ENCODE peak calls at places on chromosomes 7 and 10, in five cellular contexts. One of them, this sample, is unnamed. For H3K36me3 and H3K27me3, the result is how much of the 10 kb centered on the place peaks cover.

GRCh38 chr10:46557319-46558140 is 1.1 kb upstream of the GPRIN2 start:
- DNase-seq in psoas muscle: peak
- DNase-seq in heart right ventricle: no peak
- DNase-seq in PC-9: no peak
- DNase-seq in left lung: peak
- DNase-seq in this sample: peak

GRCh38 chr10:124600051-124600880 is 138.6 kb downstream of the LHPP start:
- DNase-seq in psoas muscle: peak
- DNase-seq in heart right ventricle: peak
- DNase-seq in PC-9: no peak
- DNase-seq in left lung: no peak
- DNase-seq in this sample: peak

GRCh38 chr7:40711706-40712105 is 576.9 kb downstream of the SUGCT start:
- DNase-seq in psoas muscle: no peak
- DNase-seq in heart right ventricle: no peak
- DNase-seq in PC-9: no peak
- DNase-seq in left lung: no peak
- DNase-seq in this sample: no peak

GRCh38 chr7:72267291-72267800 is 144.8 kb downstream of the CALN1 start:
- DNase-seq in psoas muscle: no peak
- DNase-seq in heart right ventricle: no peak
- DNase-seq in PC-9: no peak
- DNase-seq in left lung: no peak
- DNase-seq in this sample: no peak

GRCh38 chr7:15643000-15643705 is 43.3 kb downstream of the MEOX2 start:
- DNase-seq in psoas muscle: no peak
- DNase-seq in heart right ventricle: peak
- DNase-seq in PC-9: no peak
- DNase-seq in left lung: no peak
- DNase-seq in this sample: no peak

GRCh38 chr10:116417821-116418220 is 9.8 kb upstream of the PNLIPRP3 start:
- DNase-seq in psoas muscle: no peak
- DNase-seq in heart right ventricle: no peak
- DNase-seq in PC-9: no peak
- DNase-seq in left lung: no peak
- DNase-seq in this sample: no peak

GRCh38 chr10:122474145-122474739 is 12.9 kb downstream of the HTRA1 start:
- DNase-seq in psoas muscle: no peak
- DNase-seq in heart right ventricle: no peak
- DNase-seq in PC-9: no peak
- DNase-seq in left lung: peak
- DNase-seq in this sample: no peak

GRCh38 chr10:6580279-6581029 is 378 bp upstream of the PRKCQ start:
- DNase-seq in psoas muscle: peak
- DNase-seq in heart right ventricle: peak
- DNase-seq in PC-9: peak
- DNase-seq in left lung: peak
- DNase-seq in this sample: peak

GRCh38 chr10:110488944-110489343 is 8.8 kb upstream of the DUSP5 start:
- DNase-seq in psoas muscle: no peak
- DNase-seq in heart right ventricle: no peak
- DNase-seq in PC-9: no peak
- DNase-seq in left lung: no peak
- DNase-seq in this sample: no peak

GRCh38 chr10:24691113-24691512 is 32.6 kb downstream of the ARHGAP21 start:
- DNase-seq in psoas muscle: no peak
- DNase-seq in heart right ventricle: no peak
- DNase-seq in PC-9: no peak
- DNase-seq in left lung: no peak
- DNase-seq in this sample: no peak

GRCh38 chr10:109939253-109939961 is 16.1 kb upstream of the XPNPEP1 start:
- DNase-seq in psoas muscle: no peak
- DNase-seq in heart right ventricle: no peak
- DNase-seq in PC-9: no peak
- DNase-seq in left lung: no peak
- DNase-seq in this sample: no peak

GRCh38 chr10:115129752-115130151 is 36.6 kb downstream of the ATRNL1 start:
- DNase-seq in psoas muscle: no peak
- DNase-seq in heart right ventricle: no peak
- DNase-seq in PC-9: no peak
- DNase-seq in left lung: no peak
- DNase-seq in this sample: peak

GRCh38 chr10:74906631-74907030 is 80.2 kb downstream of the KAT6B start:
- DNase-seq in psoas muscle: no peak
- DNase-seq in heart right ventricle: no peak
- DNase-seq in PC-9: no peak
- DNase-seq in left lung: no peak
- DNase-seq in this sample: no peak

GRCh38 chr7:30897770-30898169 is 13.9 kb upstream of the AQP1 start:
- DNase-seq in psoas muscle: no peak
- DNase-seq in heart right ventricle: no peak
- DNase-seq in PC-9: no peak
- DNase-seq in left lung: no peak
- DNase-seq in this sample: no peak

GRCh38 chr7:82527831-82528230 is 84.3 kb upstream of the CACNA2D1 start:
- DNase-seq in psoas muscle: no peak
- DNase-seq in heart right ventricle: no peak
- DNase-seq in PC-9: no peak
- DNase-seq in left lung: no peak
- DNase-seq in this sample: no peak

GRCh38 chr7:49866910-49867309 is 93.5 kb downstream of the VWC2 start:
- DNase-seq in psoas muscle: no peak
- DNase-seq in heart right ventricle: no peak
- DNase-seq in PC-9: no peak
- DNase-seq in left lung: no peak
- DNase-seq in this sample: no peak

GRCh38 chr7:14332155-14332554 is 342.7 kb upstream of the ETV1 start:
- DNase-seq in psoas muscle: no peak
- DNase-seq in heart right ventricle: peak
- DNase-seq in PC-9: no peak
- DNase-seq in left lung: no peak
- DNase-seq in this sample: no peak

GRCh38 chr10:45418859-45419672 is 45.0 kb downstream of the ALOX5 start:
- DNase-seq in psoas muscle: peak
- DNase-seq in heart right ventricle: peak
- DNase-seq in PC-9: no peak
- DNase-seq in left lung: peak
- DNase-seq in this sample: peak

GRCh38 chr10:7070950-7071349 is 339.9 kb downstream of the SFMBT2 start:
- DNase-seq in psoas muscle: no peak
- DNase-seq in heart right ventricle: no peak
- DNase-seq in PC-9: no peak
- DNase-seq in left lung: no peak
- DNase-seq in this sample: no peak

GRCh38 chr7:29457565-29457971 is 106.1 kb upstream of the PRR15 start:
- DNase-seq in psoas muscle: no peak
- DNase-seq in heart right ventricle: no peak
- DNase-seq in PC-9: no peak
- DNase-seq in left lung: no peak
- DNase-seq in this sample: no peak

GRCh38 chr7:107103369-107103768 is 58.9 kb downstream of the PRKAR2B start:
- DNase-seq in psoas muscle: no peak
- DNase-seq in heart right ventricle: no peak
- DNase-seq in PC-9: peak
- DNase-seq in left lung: no peak
- DNase-seq in this sample: no peak

GRCh38 chr10:66837335-66837734 is 88.5 kb upstream of the LRRTM3 start:
- DNase-seq in psoas muscle: no peak
- DNase-seq in heart right ventricle: no peak
- DNase-seq in PC-9: no peak
- DNase-seq in left lung: no peak
- DNase-seq in this sample: no peak

GRCh38 chr10:35495521-35496238 is 109.5 kb upstream of the GJD4 start:
- DNase-seq in psoas muscle: no peak
- DNase-seq in heart right ventricle: no peak
- DNase-seq in PC-9: no peak
- DNase-seq in left lung: no peak
- DNase-seq in this sample: no peak

GRCh38 chr7:98617051-98617959 is at the start of gene NPTX2:
- DNase-seq in psoas muscle: peak
- DNase-seq in heart right ventricle: peak
- DNase-seq in PC-9: no peak
- DNase-seq in left lung: no peak
- DNase-seq in this sample: peak

GRCh38 chr7:74022507-74022906 is 5.5 kb upstream of the ELN start:
- DNase-seq in psoas muscle: peak
- DNase-seq in heart right ventricle: no peak
- DNase-seq in PC-9: no peak
- DNase-seq in left lung: no peak
- DNase-seq in this sample: no peak

GRCh38 chr10:122033224-122033926 is 44.4 kb downstream of the TACC2 start:
- DNase-seq in psoas muscle: no peak
- DNase-seq in heart right ventricle: no peak
- DNase-seq in PC-9: no peak
- DNase-seq in left lung: peak
- DNase-seq in this sample: no peak

GRCh38 chr7:65980478-65981250 is 1.3 kb downstream of the GUSB start:
- DNase-seq in psoas muscle: peak
- DNase-seq in heart right ventricle: peak
- DNase-seq in PC-9: peak
- DNase-seq in left lung: peak
- DNase-seq in this sample: no peak

GRCh38 chr10:29228586-29228985 is 60.3 kb upstream of the LYZL1 start:
- DNase-seq in psoas muscle: no peak
- DNase-seq in heart right ventricle: no peak
- DNase-seq in PC-9: no peak
- DNase-seq in left lung: no peak
- DNase-seq in this sample: no peak
- H3K4me3 ChIP-seq in psoas muscle: no peak
- H3K4me3 ChIP-seq in heart right ventricle: no peak
- H3K4me3 ChIP-seq in PC-9: no peak
- H3K4me3 ChIP-seq in left lung: no peak
- H3K4me3 ChIP-seq in this sample: no peak

DNA sequence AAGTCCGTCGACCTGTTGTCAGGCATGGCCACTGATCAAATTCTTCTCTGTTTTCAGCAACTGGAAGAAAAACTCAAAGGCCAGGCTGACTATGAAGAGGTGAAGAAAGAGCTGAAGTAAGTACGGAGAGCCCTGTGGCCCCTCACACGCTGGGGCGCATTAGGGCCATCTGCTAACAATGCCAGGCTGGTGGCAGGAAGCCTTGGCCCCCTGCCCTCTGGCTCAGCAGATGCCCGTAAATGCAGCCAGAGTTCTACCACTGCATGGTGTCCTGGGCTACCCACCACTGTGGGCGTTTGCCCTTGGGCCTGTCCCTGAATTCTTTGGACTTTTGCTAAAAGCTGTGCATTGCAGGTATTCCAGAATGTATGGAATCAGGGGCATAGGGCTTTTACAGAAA is 96.9 kb upstream of the SH2B2 start:
- DNase-seq in psoas muscle: no peak
- DNase-seq in heart right ventricle: peak
- DNase-seq in PC-9: no peak
- DNase-seq in left lung: no peak
- DNase-seq in this sample: no peak
- H3K36me3 ChIP-seq in psoas muscle: under half
- H3K36me3 ChIP-seq in heart right ventricle: under half
- H3K36me3 ChIP-seq in PC-9: under half
- H3K36me3 ChIP-seq in left lung: half or more
- H3K36me3 ChIP-seq in this sample: under half

GRCh38 chr7:155461631-155462030 is 3.7 kb downstream of the EN2 start:
- DNase-seq in psoas muscle: no peak
- DNase-seq in heart right ventricle: no peak
- DNase-seq in PC-9: no peak
- DNase-seq in left lung: no peak
- DNase-seq in this sample: peak

GRCh38 chr7:155459133-155459866 is 1.4 kb downstream of the EN2 start:
- DNase-seq in psoas muscle: no peak
- DNase-seq in heart right ventricle: no peak
- DNase-seq in PC-9: no peak
- DNase-seq in left lung: no peak
- DNase-seq in this sample: peak

GRCh38 chr7:155462163-155462735 is 4.3 kb downstream of the EN2 start:
- DNase-seq in psoas muscle: no peak
- DNase-seq in heart right ventricle: no peak
- DNase-seq in PC-9: no peak
- DNase-seq in left lung: no peak
- DNase-seq in this sample: no peak

GRCh38 chr7:155459867-155460461 is 2.0 kb downstream of the EN2 start:
- DNase-seq in psoas muscle: no peak
- DNase-seq in heart right ventricle: no peak
- DNase-seq in PC-9: no peak
- DNase-seq in left lung: no peak
- DNase-seq in this sample: peak

DNA sequence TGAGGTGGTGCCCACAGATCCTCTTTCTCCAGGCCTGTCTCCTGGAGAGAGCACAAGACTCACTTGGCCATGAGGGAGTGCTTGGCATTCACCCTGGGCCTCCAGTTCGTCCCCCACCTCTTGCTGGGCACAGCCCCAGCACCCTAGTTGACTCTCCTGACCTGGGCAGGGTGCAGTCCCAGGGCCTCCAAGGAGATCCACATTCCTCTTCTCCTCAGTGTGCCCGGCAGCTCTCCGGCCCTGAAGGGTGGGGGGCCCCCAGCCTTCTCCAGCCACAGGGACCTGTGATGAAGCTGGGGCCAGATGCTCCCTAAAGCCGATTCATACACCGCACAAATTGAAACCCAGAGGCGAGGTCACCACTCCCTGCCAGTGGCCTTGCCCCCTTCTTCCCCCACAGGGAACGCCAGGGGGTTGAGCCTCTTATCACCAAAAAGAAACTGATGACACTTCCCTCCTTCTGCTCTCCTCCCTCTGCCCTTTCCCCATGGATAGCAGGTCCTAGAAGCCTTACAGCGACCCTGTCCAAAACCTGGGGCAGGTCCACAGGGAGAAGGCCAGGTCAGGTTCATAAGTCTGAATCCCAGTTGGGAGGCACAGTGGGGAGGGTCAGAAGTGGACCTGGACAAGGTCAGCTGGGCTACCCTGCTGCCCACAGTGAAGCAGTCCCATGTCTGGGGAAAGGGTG is 3.1 kb downstream of the EN2 start:
- DNase-seq in psoas muscle: no peak
- DNase-seq in heart right ventricle: no peak
- DNase-seq in PC-9: no peak
- DNase-seq in left lung: no peak
- DNase-seq in this sample: peak
- H3K27me3 ChIP-seq in psoas muscle: half or more
- H3K27me3 ChIP-seq in heart right ventricle: half or more
- H3K27me3 ChIP-seq in PC-9: half or more
- H3K27me3 ChIP-seq in left lung: half or more
- H3K27me3 ChIP-seq in this sample: half or more

GRCh38 chr10:129967579-129968019 is 3.5 kb upstream of the EBF3 start:
- DNase-seq in psoas muscle: no peak
- DNase-seq in heart right ventricle: no peak
- DNase-seq in PC-9: no peak
- DNase-seq in left lung: no peak
- DNase-seq in this sample: no peak
- H3K4me3 ChIP-seq in psoas muscle: peak
- H3K4me3 ChIP-seq in heart right ventricle: no peak
- H3K4me3 ChIP-seq in PC-9: no peak
- H3K4me3 ChIP-seq in left lung: no peak
- H3K4me3 ChIP-seq in this sample: no peak

This sample was measured in H7.